ENCODE peak calls at places on chromosome 19, in six cellular contexts. N, P, O, X, G and Y are unnamed samples.

GRCh38 chr19:38544569-38545315 is 73.0 kb downstream of the MAP4K1 start:
- DNase-seq in N (no peak), P (peak), X (peak), O (no peak), G (peak), Y (no peak)

GRCh38 chr19:1465191-1466016 is 13.6 kb downstream of the C19orf25 start:
- DNase-seq in N (no peak), P (no peak), X (peak), O (no peak), G (no peak), Y (no peak)

GRCh38 chr19:597406-598315 is 8.0 kb downstream of the HCN2 start:
- DNase-seq in N (no peak), G (no peak), O (no peak), P (no peak), X (no peak), Y (no peak)

GRCh38 chr19:3443840-3444694 is 36.3 kb downstream of the SMIM24 start:
- DNase-seq in N (no peak), G (no peak), P (peak), X (no peak), O (no peak), Y (no peak)

GRCh38 chr19:49224856-49225255 is 67.3 kb downstream of the TRPM4 start:
- DNase-seq in X (peak), N (peak), P (peak), O (peak), G (no peak), Y (peak)

GRCh38 chr19:32269831-32270230 is 75.6 kb upstream of the ZNF507 start:
- DNase-seq in G (no peak), P (no peak), X (no peak), N (no peak), O (no peak), Y (no peak)

GRCh38 chr19:48553676-48554384 is 1.9 kb downstream of the SULT2B1 start:
- DNase-seq in P (no peak), O (no peak), N (no peak), G (peak), X (peak), Y (no peak)

GRCh38 chr19:47239152-47239551 is 8.2 kb upstream of the BBC3 start:
- DNase-seq in X (no peak), O (no peak), N (no peak), P (no peak), G (no peak), Y (no peak)

GRCh38 chr19:58500242-58500641 is 11.6 kb downstream of the SLC27A5 start:
- DNase-seq in G (no peak), P (no peak), O (no peak), N (no peak), X (no peak), Y (no peak)

GRCh38 chr19:29653398-29653797 is 11.9 kb upstream of the PLEKHF1 start:
- DNase-seq in O (no peak), P (no peak), X (no peak), N (no peak), G (no peak), Y (no peak)

GRCh38 chr19:35216026-35216832 is 12.3 kb downstream of the FAM187B start:
- DNase-seq in O (no peak), P (no peak), N (no peak), G (no peak), X (peak), Y (no peak)

GRCh38 chr19:38952395-38953165 is 21.8 kb downstream of the MRPS12 start:
- DNase-seq in N (no peak), X (no peak), G (no peak), O (no peak), P (peak), Y (peak)

GRCh38 chr19:58399903-58400637 is 4.6 kb downstream of the RNF225 start:
- DNase-seq in X (peak), N (no peak), G (no peak), O (no peak), P (peak), Y (no peak)

GRCh38 chr19:10417598-10418280 is 2.6 kb upstream of the PDE4A start:
- DNase-seq in G (no peak), P (no peak), O (no peak), X (no peak), N (no peak), Y (no peak)

GRCh38 chr19:46659151-46660007 is 1.6 kb downstream of the DACT3 start:
- DNase-seq in O (no peak), N (no peak), X (peak), G (no peak), P (no peak), Y (no peak)

GRCh38 chr19:51783373-51783772 is 11.6 kb upstream of the FPR3 start:
- DNase-seq in G (no peak), N (no peak), P (no peak), X (no peak), O (no peak), Y (no peak)

GRCh38 chr19:2261438-2262172 is 5.4 kb upstream of the JSRP1 start:
- DNase-seq in G (no peak), P (no peak), X (no peak), O (no peak), N (peak), Y (peak)

GRCh38 chr19:5452594-5453565 is 2.3 kb upstream of the ZNRF4 start:
- DNase-seq in N (no peak), X (no peak), P (no peak), G (no peak), O (no peak), Y (no peak)

GRCh38 chr19:2967972-2968371 is 9.4 kb upstream of the TLE6 start:
- DNase-seq in X (no peak), P (no peak), N (no peak), O (no peak), G (no peak), Y (no peak)

GRCh38 chr19:18520848-18521691 is 800 bp downstream of the ELL start:
- DNase-seq in N (no peak), P (no peak), G (no peak), X (peak), O (no peak), Y (peak)

GRCh38 chr19:3857449-3858003 is 11.3 kb downstream of the ZFR2 start:
- DNase-seq in N (no peak), X (no peak), O (no peak), P (no peak), G (no peak), Y (no peak)